ENCODE peak calls at places on chromosome 21, in four cellular contexts. R, S, O and A are unnamed samples.

GRCh38 chr21:25569084-25569483 is 38.2 kb downstream of the MRPL39 start:
- DNase-seq in R (no peak), S (no peak), O (no peak), A (no peak)

GRCh38 chr21:19489930-19490329 is 1086.3 kb upstream of the TMPRSS15 start:
- DNase-seq in R (no peak), S (no peak), O (no peak), A (no peak)

GRCh38 chr21:31108969-31109368 is 70.7 kb upstream of the KRTAP19-8 start:
- DNase-seq in R (peak), S (no peak), O (no peak), A (peak)

GRCh38 chr21:25956993-25957714 is 213.4 kb downstream of the APP start:
- DNase-seq in R (no peak), S (no peak), O (no peak), A (no peak)

GRCh38 chr21:25563399-25564116 is 43.7 kb downstream of the MRPL39 start:
- DNase-seq in R (no peak), S (no peak), O (no peak), A (no peak)

GRCh38 chr21:14583629-14584251 is 37.6 kb upstream of the SAMSN1 start:
- DNase-seq in R (no peak), S (no peak), O (no peak), A (no peak)

GRCh38 chr21:19607983-19608668 is 1204.5 kb upstream of the TMPRSS15 start:
- DNase-seq in R (no peak), S (no peak), O (peak), A (peak)

GRCh38 chr21:27715131-27715530 is 748.2 kb upstream of the ADAMTS5 start:
- DNase-seq in R (no peak), S (no peak), O (no peak), A (no peak)

GRCh38 chr21:36079010-36079649 is 9.3 kb downstream of the CBR1 start:
- DNase-seq in R (no peak), S (no peak), O (no peak), A (no peak)

GRCh38 chr21:14797543-14797942 is 251.4 kb upstream of the SAMSN1 start:
- DNase-seq in R (no peak), S (no peak), O (no peak), A (no peak)

GRCh38 chr21:27192286-27192685 is 225.4 kb upstream of the ADAMTS5 start:
- DNase-seq in R (no peak), S (no peak), O (no peak), A (no peak)

GRCh38 chr21:21159253-21159899 is 161.2 kb downstream of the NCAM2 start:
- DNase-seq in R (no peak), S (no peak), O (no peak), A (no peak)

GRCh38 chr21:35254006-35254751 is 205.1 kb upstream of the RUNX1 start:
- DNase-seq in R (no peak), S (no peak), O (peak), A (no peak)

GRCh38 chr21:26788783-26789182 is 56.4 kb downstream of the ADAMTS1 start:
- DNase-seq in R (no peak), S (no peak), O (no peak), A (no peak)

GRCh38 chr21:35102488-35103407 is 53.6 kb upstream of the RUNX1 start:
- DNase-seq in R (peak), S (no peak), O (no peak), A (no peak)

GRCh38 chr21:14453964-14454641 is 71.2 kb upstream of the HSPA13 start:
- DNase-seq in R (no peak), S (no peak), O (no peak), A (peak)

GRCh38 chr21:15062566-15062965 is 2.2 kb downstream of the NRIP1 start:
- DNase-seq in R (no peak), S (no peak), O (no peak), A (no peak)

GRCh38 chr21:26766826-26767325 is 78.3 kb downstream of the ADAMTS1 start:
- DNase-seq in R (no peak), S (no peak), O (peak), A (no peak)

GRCh38 chr21:14943636-14944035 is 121.2 kb downstream of the NRIP1 start:
- DNase-seq in R (no peak), S (no peak), O (no peak), A (no peak)

GRCh38 chr21:35100351-35100771 is 51.3 kb upstream of the RUNX1 start:
- DNase-seq in R (no peak), S (no peak), O (no peak), A (no peak)

GRCh38 chr21:40334159-40334558 is 466.9 kb downstream of the PCP4 start:
- DNase-seq in R (no peak), S (no peak), O (no peak), A (no peak)

GRCh38 chr21:26881504-26882228 is 36.5 kb upstream of the ADAMTS1 start:
- DNase-seq in R (peak), S (no peak), O (no peak), A (peak)

GRCh38 chr21:36385909-36386642 is 884 bp downstream of the CHAF1B start:
- DNase-seq in R (no peak), S (no peak), O (no peak), A (peak)

GRCh38 chr21:43289442-43289841 is 120.6 kb downstream of the CRYAA start:
- DNase-seq in R (no peak), S (no peak), O (no peak), A (no peak)

GRCh38 chr21:36030581-36031189 is 29.6 kb downstream of the SETD4 start:
- DNase-seq in R (no peak), S (no peak), O (no peak), A (no peak)

GRCh38 chr21:43923391-43923790 is 58.4 kb downstream of the AGPAT3 start:
- DNase-seq in R (no peak), S (no peak), O (no peak), A (no peak)

GRCh38 chr21:20311388-20311787 is 686.8 kb upstream of the NCAM2 start:
- DNase-seq in R (no peak), S (no peak), O (no peak), A (no peak)

GRCh38 chr21:31201548-31201947 is 142.5 kb downstream of the TIAM1 start:
- DNase-seq in R (no peak), S (no peak), O (no peak), A (no peak)

GRCh38 chr21:16419188-16419874 is 689.5 kb downstream of the USP25 start:
- DNase-seq in R (no peak), S (no peak), O (peak), A (peak)

GRCh38 chr21:35924714-35925301 is 135.5 kb downstream of the SETD4 start:
- DNase-seq in R (no peak), S (no peak), O (no peak), A (no peak)

GRCh38 chr21:35026617-35027557 is 22.2 kb downstream of the RUNX1 start:
- DNase-seq in R (peak), S (no peak), O (peak), A (peak)

GRCh38 chr21:25421327-25422028 is 185.8 kb downstream of the MRPL39 start:
- DNase-seq in R (peak), S (no peak), O (peak), A (peak)

GRCh38 chr21:35779690-35780570 is 280.4 kb downstream of the SETD4 start:
- DNase-seq in R (no peak), S (no peak), O (no peak), A (no peak)

GRCh38 chr21:19908386-19908785 is 1089.8 kb upstream of the NCAM2 start:
- DNase-seq in R (no peak), S (no peak), O (no peak), A (no peak)

GRCh38 chr21:43611598-43612369 is 47.5 kb downstream of the HSF2BP start:
- DNase-seq in R (peak), S (peak), O (peak), A (peak)

GRCh38 chr21:35138665-35139381 is 89.7 kb upstream of the RUNX1 start:
- DNase-seq in R (peak), S (peak), O (peak), A (no peak)

GRCh38 chr21:27796106-27796505 is 829.2 kb upstream of the ADAMTS5 start:
- DNase-seq in R (no peak), S (no peak), O (no peak), A (peak)

GRCh38 chr21:16084776-16085364 is 355.1 kb downstream of the USP25 start:
- DNase-seq in R (no peak), S (no peak), O (no peak), A (no peak)

GRCh38 chr21:20040768-20041167 is 957.4 kb upstream of the NCAM2 start:
- DNase-seq in R (no peak), S (no peak), O (peak), A (no peak)

DNA sequence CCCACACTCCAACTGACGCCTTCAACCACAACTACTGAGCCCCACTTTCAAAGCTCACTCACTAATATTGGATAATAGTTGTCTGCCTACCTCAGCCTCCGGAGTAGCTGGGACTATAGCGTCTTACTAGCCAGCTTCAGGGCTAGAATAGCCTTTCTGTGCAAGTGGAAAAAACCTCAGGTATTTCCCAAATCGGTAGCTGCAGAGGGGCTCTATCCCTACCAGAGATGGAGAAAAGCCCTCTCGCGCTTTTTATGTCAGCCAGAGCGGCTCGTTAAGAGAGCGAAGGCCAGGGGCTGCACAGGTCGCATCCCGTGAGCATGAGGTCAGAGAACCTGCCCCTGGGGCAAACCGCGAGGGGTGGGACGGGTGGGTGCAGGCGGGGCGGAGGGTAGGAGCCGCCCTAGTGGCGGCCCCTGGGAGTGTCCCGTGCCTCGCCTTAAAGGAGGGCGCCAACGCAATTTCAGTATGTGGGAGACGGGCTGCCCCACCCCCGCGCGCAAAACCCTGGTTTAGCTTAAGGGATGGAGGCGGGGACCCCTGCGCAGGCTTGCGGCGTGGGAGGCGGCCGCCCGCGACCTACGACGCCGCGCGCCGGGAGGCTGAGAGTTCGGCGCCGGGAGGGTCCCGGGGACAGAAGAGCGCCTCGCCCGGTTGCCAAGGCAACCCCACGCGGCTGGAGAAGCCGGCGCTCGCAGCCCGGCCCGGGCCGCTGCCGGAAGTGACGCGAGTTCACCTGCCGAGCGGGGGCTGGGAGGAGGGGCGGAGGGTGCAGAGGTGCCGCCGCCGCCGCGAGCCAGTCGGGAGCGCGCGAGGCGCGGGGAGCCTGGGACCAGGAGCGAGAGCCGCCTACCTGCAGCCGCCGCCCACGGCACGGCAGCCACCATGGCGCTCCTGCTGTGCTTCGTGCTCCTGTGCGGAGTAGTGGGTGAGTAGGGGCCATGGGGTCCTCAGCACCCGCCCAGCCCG is at the start of gene CXADR:
- DNase-seq in R (peak), S (peak), O (peak), A (peak)
- TF ChIP-seq CTCF in R (peak), S (peak), O (peak), A (peak)

GRCh38 chr21:45207839-45208626 is 79.7 kb downstream of the POFUT2 start:
- DNase-seq in R (no peak), S (no peak), O (no peak), A (no peak)

GRCh38 chr21:45209685-45210284 is 77.9 kb downstream of the POFUT2 start:
- DNase-seq in R (no peak), S (no peak), O (no peak), A (no peak)

GRCh38 chr21:45210461-45210983 is 77.2 kb downstream of the POFUT2 start:
- DNase-seq in R (no peak), S (no peak), O (no peak), A (no peak)

GRCh38 chr21:45208627-45208951 is 79.1 kb downstream of the POFUT2 start:
- DNase-seq in R (no peak), S (no peak), O (no peak), A (no peak)

DNA sequence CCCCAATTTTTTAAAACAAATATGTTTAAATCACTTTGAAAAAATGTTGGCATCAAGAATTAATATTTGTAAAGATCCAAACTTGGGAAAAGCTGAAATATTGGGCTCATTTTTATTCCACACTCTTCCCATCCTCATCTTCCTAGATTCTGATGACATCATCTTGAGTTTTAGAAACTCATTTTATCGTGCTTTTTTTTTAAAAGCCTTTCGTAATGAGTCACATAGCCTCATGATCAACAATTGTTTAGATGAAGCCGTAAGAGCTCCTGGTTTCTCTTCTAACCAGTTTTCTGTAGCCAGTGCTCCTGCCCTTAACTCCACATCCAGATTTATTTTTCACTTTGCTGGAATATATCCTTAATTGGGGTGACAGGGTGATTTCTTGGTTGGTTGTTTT is 78.6 kb downstream of the POFUT2 start:
- DNase-seq in R (no peak), S (no peak), O (no peak), A (no peak)
- H3K4me3 ChIP-seq in R (no peak), S (no peak), O (no peak), A (no peak)

GRCh38 chr21:37429356-37429755 is 62.8 kb downstream of the DYRK1A start:
- DNase-seq in R (no peak), S (no peak), O (no peak), A (no peak)

GRCh38 chr21:37433441-37433840 is 66.9 kb downstream of the DYRK1A start:
- DNase-seq in R (no peak), S (no peak), O (no peak), A (no peak)

GRCh38 chr21:37435120-37435519 is 68.5 kb downstream of the DYRK1A start:
- DNase-seq in R (no peak), S (peak), O (peak), A (peak)

GRCh38 chr21:37430184-37430821 is 63.7 kb downstream of the DYRK1A start:
- DNase-seq in R (no peak), S (no peak), O (peak), A (no peak)

DNA sequence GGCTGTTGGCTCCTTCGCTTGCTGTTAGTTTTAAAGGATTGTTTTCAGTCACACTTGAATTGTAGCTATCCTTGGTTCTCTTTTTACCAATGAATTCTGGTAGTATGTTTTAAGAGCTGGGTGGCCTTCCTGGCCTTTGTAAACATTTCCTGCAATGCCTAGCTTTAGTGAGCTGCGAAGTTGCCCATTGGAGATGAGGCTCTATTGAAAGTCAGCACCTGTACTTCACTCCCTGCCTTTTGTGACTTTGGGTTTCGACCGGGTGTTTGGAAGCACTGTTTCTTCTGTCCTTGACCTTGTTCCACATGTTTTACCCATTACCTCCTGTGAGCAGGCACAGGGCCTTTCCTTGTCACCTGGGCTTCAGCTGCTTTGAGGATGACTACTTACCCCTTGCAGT is 64.7 kb downstream of the DYRK1A start:
- DNase-seq in R (no peak), S (no peak), O (no peak), A (no peak)
- TF ChIP-seq EZH2phosphoT487 in R (no peak), S (no peak), O (no peak), A (no peak)

GRCh38 chr21:42051788-42052187 is 19.3 kb upstream of the UMODL1 start:
- DNase-seq in R (no peak), S (no peak), O (no peak), A (no peak)

GRCh38 chr21:42044871-42045495 is 26.1 kb upstream of the UMODL1 start:
- DNase-seq in R (no peak), S (no peak), O (no peak), A (no peak)

GRCh38 chr21:42048870-42049577 is 22.1 kb upstream of the UMODL1 start:
- DNase-seq in R (no peak), S (no peak), O (no peak), A (no peak)

GRCh38 chr21:42049578-42050430 is 21.3 kb upstream of the UMODL1 start:
- DNase-seq in R (no peak), S (no peak), O (no peak), A (no peak)

DNA sequence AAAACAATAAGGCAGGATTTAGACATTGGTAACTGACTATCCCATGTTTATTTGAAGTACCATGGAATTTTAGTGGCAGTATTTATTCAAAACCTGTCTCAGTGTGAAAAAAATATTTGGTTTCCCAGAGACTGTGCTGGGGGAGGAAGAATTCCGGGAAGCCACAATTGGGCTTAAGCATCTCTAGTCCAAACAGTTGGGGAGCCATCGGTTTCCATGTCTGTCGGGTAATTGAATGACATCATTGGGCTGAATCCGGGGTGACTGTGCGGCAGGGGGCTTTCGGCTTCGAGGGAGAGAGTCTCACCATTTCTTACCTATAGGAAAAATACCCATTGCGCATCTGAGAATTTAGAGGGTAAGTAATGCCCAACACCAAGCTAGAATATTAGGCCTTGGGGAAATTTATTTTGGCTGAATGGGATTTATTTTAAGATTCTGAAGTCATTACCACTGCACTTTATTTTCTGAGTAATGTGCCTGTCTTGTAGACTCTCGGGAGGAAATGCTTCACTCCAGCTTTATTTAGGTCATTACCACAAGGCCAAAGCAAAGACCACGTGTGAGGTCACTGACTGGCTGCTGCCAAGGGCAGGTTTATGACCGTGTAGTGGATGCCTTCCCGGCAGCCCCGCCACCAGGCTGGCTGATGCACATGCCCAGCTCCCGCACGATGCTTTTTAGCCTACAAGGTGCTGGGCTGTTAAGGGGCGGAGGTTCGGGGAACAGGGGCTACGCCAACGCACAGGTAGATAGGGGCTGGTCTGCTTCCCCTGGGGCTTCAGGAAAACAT is 23.1 kb upstream of the UMODL1 start:
- DNase-seq in R (no peak), S (no peak), O (no peak), A (no peak)
- TF ChIP-seq CTCF in R (no peak), S (no peak), O (no peak), A (no peak)

GRCh38 chr21:32279377-32279680 is 480 bp upstream of the MIS18A start:
- DNase-seq in R (no peak), S (no peak), O (no peak), A (no peak)

GRCh38 chr21:32278068-32278467 is 781 bp downstream of the MIS18A start:
- DNase-seq in R (peak), S (no peak), O (peak), A (peak)

GRCh38 chr21:32283001-32283400 is 4.2 kb upstream of the MIS18A start:
- DNase-seq in R (no peak), S (no peak), O (no peak), A (no peak)

GRCh38 chr21:32278518-32279376 is at the start of gene MIS18A:
- DNase-seq in R (peak), S (peak), O (peak), A (peak)

GRCh38 chr21:32281531-32281930 is 2.7 kb upstream of the MIS18A start:
- DNase-seq in R (no peak), S (no peak), O (no peak), A (no peak)
- H3K4me3 ChIP-seq in R (no peak), S (no peak), O (no peak), A (no peak)

GRCh38 chr21:45328198-45329087 is 40.7 kb upstream of the POFUT2 start:
- DNase-seq in R (no peak), S (no peak), O (no peak), A (no peak)
- TF ChIP-seq EZH2phosphoT487 in R (no peak), S (no peak), O (no peak), A (no peak)